ENCODE peak calls at places on chromosomes 3 and 15, in eight cellular contexts. One of them, this sample, is unnamed.

GRCh38 chr3:32238027-32238815 is at the start of gene CMTM8:
- DNase-seq in thoracic aorta: no peak
- DNase-seq in nephron progenitor cell: peak; percentile 70
- DNase-seq in A549: peak; percentile 69
- DNase-seq in cardiac fibroblast: peak; percentile 24
- DNase-seq in endothelial cell: peak; percentile 73
- DNase-seq in pancreas: peak; percentile 69
- DNase-seq in kidney epithelial cell: no peak
- DNase-seq in this sample: peak; percentile 87

GRCh38 chr3:170364965-170365364 is 7.5 kb downstream of the SKIL start:
- DNase-seq in kidney epithelial cell: no peak
- DNase-seq in cardiac fibroblast: no peak
- DNase-seq in A549: no peak
- DNase-seq in pancreas: no peak
- DNase-seq in thoracic aorta: no peak
- DNase-seq in endothelial cell: no peak
- DNase-seq in nephron progenitor cell: no peak
- DNase-seq in this sample: no peak

GRCh38 chr15:28182216-28182615 is 83.1 kb upstream of the OCA2 start:
- DNase-seq in cardiac fibroblast: no peak
- DNase-seq in pancreas: peak; percentile 11
- DNase-seq in nephron progenitor cell: no peak
- DNase-seq in kidney epithelial cell: no peak
- DNase-seq in endothelial cell: no peak
- DNase-seq in A549: no peak
- DNase-seq in thoracic aorta: no peak
- DNase-seq in this sample: peak; percentile 19

GRCh38 chr15:90664650-90665287 is 52.4 kb upstream of the BLM start:
- DNase-seq in nephron progenitor cell: no peak
- DNase-seq in endothelial cell: peak; percentile 31
- DNase-seq in cardiac fibroblast: peak; percentile 58
- DNase-seq in pancreas: no peak
- DNase-seq in A549: no peak
- DNase-seq in thoracic aorta: no peak
- DNase-seq in kidney epithelial cell: no peak
- DNase-seq in this sample: no peak

GRCh38 chr15:48375767-48376166 is 44.5 kb downstream of the DUT start:
- DNase-seq in endothelial cell: no peak
- DNase-seq in kidney epithelial cell: no peak
- DNase-seq in cardiac fibroblast: no peak
- DNase-seq in A549: no peak
- DNase-seq in nephron progenitor cell: no peak
- DNase-seq in thoracic aorta: no peak
- DNase-seq in pancreas: no peak
- DNase-seq in this sample: no peak

GRCh38 chr3:38549957-38550840 is 54.1 kb downstream of the EXOG start:
- DNase-seq in pancreas: no peak
- DNase-seq in kidney epithelial cell: no peak
- DNase-seq in A549: no peak
- DNase-seq in endothelial cell: no peak
- DNase-seq in cardiac fibroblast: no peak
- DNase-seq in thoracic aorta: no peak
- DNase-seq in nephron progenitor cell: no peak
- DNase-seq in this sample: no peak

GRCh38 chr3:46710671-46711295 is 6.9 kb downstream of the PRSS50 start:
- DNase-seq in pancreas: no peak
- DNase-seq in nephron progenitor cell: no peak
- DNase-seq in thoracic aorta: no peak
- DNase-seq in kidney epithelial cell: no peak
- DNase-seq in A549: no peak
- DNase-seq in cardiac fibroblast: no peak
- DNase-seq in endothelial cell: no peak
- DNase-seq in this sample: no peak

GRCh38 chr3:111963424-111963823 is 15.4 kb upstream of the ABHD10 start:
- DNase-seq in kidney epithelial cell: peak; percentile 29
- DNase-seq in nephron progenitor cell: no peak
- DNase-seq in endothelial cell: no peak
- DNase-seq in pancreas: no peak
- DNase-seq in cardiac fibroblast: peak; percentile 92
- DNase-seq in thoracic aorta: no peak
- DNase-seq in A549: peak; percentile 18
- DNase-seq in this sample: no peak

GRCh38 chr3:157405457-157405856 is 31.2 kb upstream of the PTX3 start:
- DNase-seq in A549: no peak
- DNase-seq in endothelial cell: no peak
- DNase-seq in nephron progenitor cell: no peak
- DNase-seq in thoracic aorta: no peak
- DNase-seq in cardiac fibroblast: peak; percentile 77
- DNase-seq in pancreas: no peak
- DNase-seq in kidney epithelial cell: no peak
- DNase-seq in this sample: no peak

GRCh38 chr3:24773798-24774197 is 279.1 kb upstream of the THRB start:
- DNase-seq in thoracic aorta: no peak
- DNase-seq in kidney epithelial cell: peak; percentile 28
- DNase-seq in endothelial cell: peak; percentile 77
- DNase-seq in A549: peak; percentile 13
- DNase-seq in cardiac fibroblast: peak; percentile 73
- DNase-seq in pancreas: peak; percentile 40
- DNase-seq in nephron progenitor cell: peak; percentile 77
- DNase-seq in this sample: peak; percentile 79

GRCh38 chr3:5198986-5199731 is 11.7 kb downstream of the EDEM1 start:
- DNase-seq in endothelial cell: no peak
- DNase-seq in pancreas: no peak
- DNase-seq in nephron progenitor cell: no peak
- DNase-seq in cardiac fibroblast: no peak
- DNase-seq in thoracic aorta: no peak
- DNase-seq in kidney epithelial cell: no peak
- DNase-seq in A549: no peak
- DNase-seq in this sample: no peak

GRCh38 chr3:120173056-120173675 is 78.9 kb upstream of the GSK3B start:
- DNase-seq in A549: no peak
- DNase-seq in cardiac fibroblast: peak; percentile 24
- DNase-seq in kidney epithelial cell: no peak
- DNase-seq in endothelial cell: no peak
- DNase-seq in thoracic aorta: no peak
- DNase-seq in nephron progenitor cell: no peak
- DNase-seq in pancreas: no peak
- DNase-seq in this sample: no peak

GRCh38 chr3:57382933-57383332 is 90.4 kb upstream of the ASB14 start:
- DNase-seq in cardiac fibroblast: peak; percentile 16
- DNase-seq in kidney epithelial cell: peak; percentile 31
- DNase-seq in thoracic aorta: no peak
- DNase-seq in A549: no peak
- DNase-seq in pancreas: no peak
- DNase-seq in endothelial cell: no peak
- DNase-seq in nephron progenitor cell: no peak
- DNase-seq in this sample: no peak

GRCh38 chr3:69588170-69588569 is 151.1 kb upstream of the MITF start:
- DNase-seq in endothelial cell: no peak
- DNase-seq in A549: no peak
- DNase-seq in kidney epithelial cell: no peak
- DNase-seq in thoracic aorta: no peak
- DNase-seq in pancreas: no peak
- DNase-seq in cardiac fibroblast: no peak
- DNase-seq in nephron progenitor cell: no peak
- DNase-seq in this sample: no peak

GRCh38 chr3:61810953-61811497 is 249.7 kb downstream of the PTPRG start:
- DNase-seq in endothelial cell: no peak
- DNase-seq in nephron progenitor cell: no peak
- DNase-seq in cardiac fibroblast: no peak
- DNase-seq in kidney epithelial cell: no peak
- DNase-seq in thoracic aorta: no peak
- DNase-seq in A549: no peak
- DNase-seq in pancreas: no peak
- DNase-seq in this sample: no peak

GRCh38 chr3:71916747-71917369 is 131.9 kb upstream of the PROK2 start:
- DNase-seq in nephron progenitor cell: no peak
- DNase-seq in thoracic aorta: no peak
- DNase-seq in endothelial cell: no peak
- DNase-seq in cardiac fibroblast: peak; percentile 25
- DNase-seq in kidney epithelial cell: no peak
- DNase-seq in A549: no peak
- DNase-seq in pancreas: no peak
- DNase-seq in this sample: no peak

GRCh38 chr3:198107840-198108734 is 148.1 kb downstream of the LMLN start:
- DNase-seq in kidney epithelial cell: no peak
- DNase-seq in thoracic aorta: no peak
- DNase-seq in endothelial cell: no peak
- DNase-seq in nephron progenitor cell: peak; percentile 39
- DNase-seq in pancreas: no peak
- DNase-seq in A549: no peak
- DNase-seq in cardiac fibroblast: no peak
- DNase-seq in this sample: no peak

GRCh38 chr15:66310786-66311185 is 17.4 kb downstream of the DIS3L start:
- DNase-seq in endothelial cell: no peak
- DNase-seq in nephron progenitor cell: no peak
- DNase-seq in kidney epithelial cell: no peak
- DNase-seq in pancreas: no peak
- DNase-seq in thoracic aorta: no peak
- DNase-seq in cardiac fibroblast: no peak
- DNase-seq in A549: no peak
- DNase-seq in this sample: no peak

GRCh38 chr15:70767668-70768067 is 4.3 kb upstream of the UACA start:
- DNase-seq in cardiac fibroblast: no peak
- DNase-seq in pancreas: no peak
- DNase-seq in nephron progenitor cell: no peak
- DNase-seq in endothelial cell: no peak
- DNase-seq in thoracic aorta: no peak
- DNase-seq in A549: no peak
- DNase-seq in kidney epithelial cell: no peak
- DNase-seq in this sample: no peak

GRCh38 chr3:171646357-171647133 is 163.7 kb downstream of the PLD1 start:
- DNase-seq in pancreas: no peak
- DNase-seq in endothelial cell: no peak
- DNase-seq in thoracic aorta: no peak
- DNase-seq in A549: peak; percentile 30
- DNase-seq in kidney epithelial cell: peak; percentile 18
- DNase-seq in cardiac fibroblast: peak; percentile 86
- DNase-seq in nephron progenitor cell: no peak
- DNase-seq in this sample: peak; percentile 45

GRCh38 chr3:194575484-194576210 is 57.6 kb downstream of the TMEM44 start:
- DNase-seq in kidney epithelial cell: no peak
- DNase-seq in thoracic aorta: no peak
- DNase-seq in nephron progenitor cell: no peak
- DNase-seq in pancreas: no peak
- DNase-seq in cardiac fibroblast: peak; percentile 96
- DNase-seq in endothelial cell: no peak
- DNase-seq in A549: peak; percentile 35
- DNase-seq in this sample: no peak

GRCh38 chr3:7927015-7927414 is 574.6 kb upstream of the LMCD1 start:
- DNase-seq in pancreas: no peak
- DNase-seq in thoracic aorta: no peak
- DNase-seq in cardiac fibroblast: no peak
- DNase-seq in endothelial cell: no peak
- DNase-seq in A549: no peak
- DNase-seq in kidney epithelial cell: no peak
- DNase-seq in nephron progenitor cell: no peak
- DNase-seq in this sample: no peak
- TF ChIP-seq CTCF in pancreas: no peak
- TF ChIP-seq CTCF in thoracic aorta: no peak
- TF ChIP-seq CTCF in cardiac fibroblast: no peak
- TF ChIP-seq CTCF in endothelial cell: no peak
- TF ChIP-seq CTCF in A549: no peak
- TF ChIP-seq CTCF in kidney epithelial cell: no peak
- TF ChIP-seq CTCF in nephron progenitor cell: no peak
- TF ChIP-seq CTCF in this sample: no peak

GRCh38 chr3:53744351-53744750 is 101.9 kb downstream of the CHDH start:
- DNase-seq in kidney epithelial cell: no peak
- DNase-seq in cardiac fibroblast: no peak
- DNase-seq in nephron progenitor cell: no peak
- DNase-seq in thoracic aorta: no peak
- DNase-seq in A549: no peak
- DNase-seq in endothelial cell: no peak
- DNase-seq in pancreas: peak; percentile 58
- DNase-seq in this sample: peak; percentile 43
- TF ChIP-seq CTCF in kidney epithelial cell: no peak
- TF ChIP-seq CTCF in cardiac fibroblast: no peak
- TF ChIP-seq CTCF in nephron progenitor cell: no peak
- TF ChIP-seq CTCF in thoracic aorta: no peak
- TF ChIP-seq CTCF in A549: no peak
- TF ChIP-seq CTCF in endothelial cell: no peak
- TF ChIP-seq CTCF in pancreas: no peak
- TF ChIP-seq CTCF in this sample: no peak

GRCh38 chr15:83928878-83929418 is 275.0 kb downstream of the ADAMTSL3 start:
- DNase-seq in nephron progenitor cell: no peak
- DNase-seq in endothelial cell: no peak
- DNase-seq in kidney epithelial cell: no peak
- DNase-seq in cardiac fibroblast: no peak
- DNase-seq in pancreas: no peak
- DNase-seq in thoracic aorta: no peak
- DNase-seq in A549: no peak
- DNase-seq in this sample: no peak
- TF ChIP-seq CTCF in nephron progenitor cell: no peak
- TF ChIP-seq CTCF in endothelial cell: no peak
- TF ChIP-seq CTCF in kidney epithelial cell: no peak
- TF ChIP-seq CTCF in cardiac fibroblast: no peak
- TF ChIP-seq CTCF in pancreas: no peak
- TF ChIP-seq CTCF in thoracic aorta: no peak
- TF ChIP-seq CTCF in A549: no peak
- TF ChIP-seq CTCF in this sample: no peak

DNA sequence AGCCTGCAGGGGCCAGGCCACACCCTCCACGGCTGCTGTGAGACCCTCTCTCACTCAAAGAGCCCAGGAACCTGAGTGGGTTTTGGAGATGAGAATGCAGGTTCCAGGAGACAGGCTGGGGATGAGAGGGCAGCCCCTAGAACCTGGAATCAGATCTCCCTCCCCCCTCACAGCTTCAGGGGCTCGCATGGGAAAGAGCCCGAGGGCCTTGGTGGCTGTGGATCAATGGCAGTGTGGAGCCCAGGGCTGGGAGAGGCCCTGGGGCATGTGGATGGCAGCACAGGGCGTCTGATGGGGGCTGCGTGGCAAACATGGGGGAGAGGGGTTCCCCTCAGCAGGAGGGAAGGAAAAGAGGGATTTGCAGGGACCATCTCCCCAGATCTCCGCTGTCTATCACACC is 112.8 kb upstream of the RPL32 start:
- DNase-seq in thoracic aorta: no peak
- DNase-seq in A549: no peak
- DNase-seq in nephron progenitor cell: no peak
- DNase-seq in pancreas: no peak
- DNase-seq in cardiac fibroblast: no peak
- DNase-seq in kidney epithelial cell: no peak
- DNase-seq in endothelial cell: no peak
- DNase-seq in this sample: no peak
- TF ChIP-seq CTCF in thoracic aorta: no peak
- TF ChIP-seq CTCF in A549: no peak
- TF ChIP-seq CTCF in nephron progenitor cell: no peak
- TF ChIP-seq CTCF in pancreas: no peak
- TF ChIP-seq CTCF in cardiac fibroblast: no peak
- TF ChIP-seq CTCF in kidney epithelial cell: no peak
- TF ChIP-seq CTCF in endothelial cell: no peak
- TF ChIP-seq CTCF in this sample: no peak